ENCODE peak calls at places on chromosome 9, in five cellular contexts. G is stimulated activated CD4-positive, alpha-beta T cell treated with anti-CD3 and anti-CD28 coated beads, Interleukin-2, amount 100 ng/mL, for 48 hours; U is stimulated activated CD8-positive, alpha-beta memory T cell treated with anti-CD3 and anti-CD28 coated beads, Interleukin-2, amount 100 ng/mL, for 48 hours; H is activated CD8-positive, alpha-beta T cell treated with anti-CD3 and anti-CD28 coated beads for 36 hours; J is mesendoderm. S is an unnamed sample.
A peak's percentile ranks its signal among the peaks of the same experiment; 100 is the strongest.

GRCh38 chr9:101388507-101388993 is 3.7 kb upstream of the BAAT start:
- DNase-seq in G (no peak), J (peak; percentile 42), H (no peak), U (no peak), S (no peak)

GRCh38 chr9:102035929-102036328 is 297.5 kb upstream of the GRIN3A start:
- DNase-seq in H (no peak), U (no peak), G (no peak), J (no peak), S (no peak)

GRCh38 chr9:93231121-93231694 is 47.3 kb downstream of the WNK2 start:
- DNase-seq in H (no peak), U (no peak), J (no peak), G (no peak), S (no peak)

GRCh38 chr9:22809371-22809770 is 362.7 kb downstream of the DMRTA1 start:
- DNase-seq in J (no peak), G (no peak), H (no peak), U (no peak), S (no peak)

GRCh38 chr9:130239741-130240241 is 25.8 kb upstream of the HMCN2 start:
- DNase-seq in J (no peak), H (peak; percentile 83), U (peak; percentile 26), G (peak; percentile 53), S (no peak)

GRCh38 chr9:122331523-122331927 is 39.3 kb upstream of the PTGS1 start:
- DNase-seq in G (no peak), J (no peak), H (no peak), U (no peak), S (no peak)

GRCh38 chr9:113621309-113621791 is 157.8 kb downstream of the RGS3 start:
- DNase-seq in J (peak; percentile 90), U (no peak), H (no peak), G (no peak), S (peak; percentile 79)

GRCh38 chr9:129280236-129281231 is 102.5 kb upstream of the IER5L start:
- DNase-seq in G (no peak), H (no peak), J (no peak), U (no peak), S (no peak)

GRCh38 chr9:114888599-114888998 is 41.8 kb downstream of the TNFSF8 start:
- DNase-seq in J (peak; percentile 53), H (peak; percentile 38), G (no peak), U (no peak), S (no peak)